ENCODE peak calls at places on chromosome 6, in seven cellular contexts. P is Peyer's patch, F is MM.1S, H is D341Med, Z is cardiac fibroblast, K is ovary, S is upper lobe of right lung. T is an unnamed sample.
A peak's percentile ranks its signal among the peaks of the same experiment; 100 is the strongest.

GRCh38 chr6:7243188-7243942 is 69.6 kb downstream of the SSR1 start:
- DNase-seq in P (peak; percentile 41), F (peak; percentile 71), H (peak; percentile 84), Z (peak; percentile 73), K (no peak), S (no peak), T (peak; percentile 65)

GRCh38 chr6:210778-211177 is 81.5 kb upstream of the DUSP22 start:
- DNase-seq in P (no peak), F (no peak), H (no peak), Z (no peak), K (no peak), S (no peak), T (no peak)

GRCh38 chr6:53020005-53020744 is 25.1 kb upstream of the GSTA4 start:
- DNase-seq in P (no peak), F (no peak), H (no peak), Z (peak; percentile 90), K (no peak), S (no peak), T (no peak)

GRCh38 chr6:41691426-41692079 is 43.9 kb downstream of the TFEB start:
- DNase-seq in P (no peak), F (no peak), H (no peak), Z (no peak), K (no peak), S (no peak), T (no peak)

GRCh38 chr6:93989630-93990029 is 570.3 kb upstream of the EPHA7 start:
- DNase-seq in P (no peak), F (no peak), H (no peak), Z (no peak), K (no peak), S (no peak), T (no peak)

GRCh38 chr6:33192671-33193602 is 670 bp upstream of the COL11A2 start:
- DNase-seq in P (no peak), F (no peak), H (no peak), Z (no peak), K (peak; percentile 65), S (no peak), T (no peak)

GRCh38 chr6:110421749-110422443 is 6.5 kb upstream of the DDO start:
- DNase-seq in P (no peak), F (peak; percentile 29), H (no peak), Z (no peak), K (no peak), S (no peak), T (no peak)

GRCh38 chr6:13412639-13413465 is 74.5 kb downstream of the GFOD1 start:
- DNase-seq in P (no peak), F (no peak), H (no peak), Z (no peak), K (no peak), S (no peak), T (no peak)

GRCh38 chr6:137926985-137927384 is 59.9 kb downstream of the TNFAIP3 start:
- DNase-seq in P (no peak), F (no peak), H (no peak), Z (no peak), K (no peak), S (no peak), T (no peak)

GRCh38 chr6:106466211-106466610 is 105.7 kb downstream of the CRYBG1 start:
- DNase-seq in P (no peak), F (no peak), H (no peak), Z (no peak), K (no peak), S (no peak), T (no peak)

GRCh38 chr6:40753048-40753447 is 165.9 kb upstream of the LRFN2 start:
- DNase-seq in P (no peak), F (no peak), H (no peak), Z (no peak), K (no peak), S (no peak), T (no peak)

GRCh38 chr6:83258517-83258916 is 65.4 kb downstream of the RWDD2A start:
- DNase-seq in P (no peak), F (no peak), H (peak; percentile 33), Z (no peak), K (no peak), S (no peak), T (no peak)

T was measured in adrenal gland.